ENCODE peak calls at places on chromosomes 6 and 20, in five cellular contexts. One of them, this sample, is unnamed. For H3K27me3, the result is how much of the 10 kb centered on the place peaks cover.

GRCh38 chr6:30006170-30007131 is 54.6 kb upstream of the POLR1H start:
- DNase-seq in CD4-positive, alpha-beta memory T cell: peak
- DNase-seq in adrenal gland: peak
- DNase-seq in pancreas: peak
- DNase-seq in PC-3: no peak
- DNase-seq in this sample: peak

GRCh38 chr6:43953256-43953655 is 174.0 kb downstream of the MRPL14 start:
- DNase-seq in CD4-positive, alpha-beta memory T cell: no peak
- DNase-seq in adrenal gland: no peak
- DNase-seq in pancreas: no peak
- DNase-seq in PC-3: no peak
- DNase-seq in this sample: no peak

GRCh38 chr6:141968632-141969031 is 164.1 kb upstream of the GJE1 start:
- DNase-seq in CD4-positive, alpha-beta memory T cell: no peak
- DNase-seq in adrenal gland: no peak
- DNase-seq in pancreas: no peak
- DNase-seq in PC-3: no peak
- DNase-seq in this sample: no peak

GRCh38 chr6:52306972-52307849 is 22.7 kb upstream of the MCM3 start:
- DNase-seq in CD4-positive, alpha-beta memory T cell: no peak
- DNase-seq in adrenal gland: no peak
- DNase-seq in pancreas: no peak
- DNase-seq in PC-3: no peak
- DNase-seq in this sample: no peak

GRCh38 chr6:18506387-18507017 is 119.4 kb downstream of the RNF144B start:
- DNase-seq in CD4-positive, alpha-beta memory T cell: no peak
- DNase-seq in adrenal gland: no peak
- DNase-seq in pancreas: no peak
- DNase-seq in PC-3: peak
- DNase-seq in this sample: no peak

GRCh38 chr6:43361269-43361668 is 8.2 kb downstream of the ZNF318 start:
- DNase-seq in CD4-positive, alpha-beta memory T cell: no peak
- DNase-seq in adrenal gland: no peak
- DNase-seq in pancreas: no peak
- DNase-seq in PC-3: no peak
- DNase-seq in this sample: no peak

GRCh38 chr20:54350415-54350814 is 125.0 kb upstream of the DOK5 start:
- DNase-seq in CD4-positive, alpha-beta memory T cell: no peak
- DNase-seq in adrenal gland: no peak
- DNase-seq in pancreas: no peak
- DNase-seq in PC-3: no peak
- DNase-seq in this sample: no peak

GRCh38 chr6:3561745-3562144 is 104.9 kb upstream of the SLC22A23 start:
- DNase-seq in CD4-positive, alpha-beta memory T cell: no peak
- DNase-seq in adrenal gland: no peak
- DNase-seq in pancreas: no peak
- DNase-seq in PC-3: no peak
- DNase-seq in this sample: no peak

GRCh38 chr6:6001443-6001842 is 5.3 kb downstream of the NRN1 start:
- DNase-seq in CD4-positive, alpha-beta memory T cell: no peak
- DNase-seq in adrenal gland: no peak
- DNase-seq in pancreas: no peak
- DNase-seq in PC-3: no peak
- DNase-seq in this sample: no peak

GRCh38 chr20:31603822-31604566 is 1.1 kb upstream of the ID1 start:
- DNase-seq in CD4-positive, alpha-beta memory T cell: peak
- DNase-seq in adrenal gland: peak
- DNase-seq in pancreas: peak
- DNase-seq in PC-3: peak
- DNase-seq in this sample: peak

GRCh38 chr20:38590682-38591483 is 9.9 kb downstream of the ADIG start:
- DNase-seq in CD4-positive, alpha-beta memory T cell: no peak
- DNase-seq in adrenal gland: no peak
- DNase-seq in pancreas: no peak
- DNase-seq in PC-3: no peak
- DNase-seq in this sample: no peak

GRCh38 chr6:71727632-71728294 is 158.6 kb upstream of the RIMS1 start:
- DNase-seq in CD4-positive, alpha-beta memory T cell: no peak
- DNase-seq in adrenal gland: no peak
- DNase-seq in pancreas: no peak
- DNase-seq in PC-3: no peak
- DNase-seq in this sample: no peak

GRCh38 chr6:11711644-11711993 is 67.0 kb downstream of the ADTRP start:
- DNase-seq in CD4-positive, alpha-beta memory T cell: no peak
- DNase-seq in adrenal gland: no peak
- DNase-seq in pancreas: no peak
- DNase-seq in PC-3: no peak
- DNase-seq in this sample: peak

GRCh38 chr20:34713194-34713943 is 9.2 kb downstream of the TP53INP2 start:
- DNase-seq in CD4-positive, alpha-beta memory T cell: no peak
- DNase-seq in adrenal gland: peak
- DNase-seq in pancreas: no peak
- DNase-seq in PC-3: peak
- DNase-seq in this sample: no peak

GRCh38 chr20:47456952-47457724 is 44.5 kb upstream of the NCOA3 start:
- DNase-seq in CD4-positive, alpha-beta memory T cell: no peak
- DNase-seq in adrenal gland: no peak
- DNase-seq in pancreas: no peak
- DNase-seq in PC-3: peak
- DNase-seq in this sample: no peak

GRCh38 chr6:152034631-152035030 is 227.1 kb downstream of the ESR1 start:
- DNase-seq in CD4-positive, alpha-beta memory T cell: no peak
- DNase-seq in adrenal gland: no peak
- DNase-seq in pancreas: no peak
- DNase-seq in PC-3: no peak
- DNase-seq in this sample: no peak

GRCh38 chr20:62501801-62502495 is 26.2 kb upstream of the GATA5 start:
- DNase-seq in CD4-positive, alpha-beta memory T cell: peak
- DNase-seq in adrenal gland: no peak
- DNase-seq in pancreas: no peak
- DNase-seq in PC-3: peak
- DNase-seq in this sample: peak

GRCh38 chr6:93424303-93425064 is 5.1 kb upstream of the EPHA7 start:
- DNase-seq in CD4-positive, alpha-beta memory T cell: no peak
- DNase-seq in adrenal gland: no peak
- DNase-seq in pancreas: no peak
- DNase-seq in PC-3: peak
- DNase-seq in this sample: no peak

GRCh38 chr6:44446626-44447297 is 59.3 kb downstream of the CDC5L start:
- DNase-seq in CD4-positive, alpha-beta memory T cell: no peak
- DNase-seq in adrenal gland: no peak
- DNase-seq in pancreas: no peak
- DNase-seq in PC-3: peak
- DNase-seq in this sample: no peak

GRCh38 chr20:51492167-51493092 is 50.1 kb downstream of the NFATC2 start:
- DNase-seq in CD4-positive, alpha-beta memory T cell: no peak
- DNase-seq in adrenal gland: peak
- DNase-seq in pancreas: peak
- DNase-seq in PC-3: no peak
- DNase-seq in this sample: no peak

GRCh38 chr6:153814136-153814535 is 224.9 kb upstream of the OPRM1 start:
- DNase-seq in CD4-positive, alpha-beta memory T cell: no peak
- DNase-seq in adrenal gland: no peak
- DNase-seq in pancreas: no peak
- DNase-seq in PC-3: no peak
- DNase-seq in this sample: no peak

GRCh38 chr6:41476407-41476806 is 69.8 kb upstream of the FOXP4 start:
- DNase-seq in CD4-positive, alpha-beta memory T cell: no peak
- DNase-seq in adrenal gland: no peak
- DNase-seq in pancreas: no peak
- DNase-seq in PC-3: no peak
- DNase-seq in this sample: no peak

GRCh38 chr6:41475164-41475563 is 71.0 kb upstream of the FOXP4 start:
- DNase-seq in CD4-positive, alpha-beta memory T cell: no peak
- DNase-seq in adrenal gland: no peak
- DNase-seq in pancreas: no peak
- DNase-seq in PC-3: no peak
- DNase-seq in this sample: no peak

GRCh38 chr6:41471064-41471895 is 74.9 kb upstream of the FOXP4 start:
- DNase-seq in CD4-positive, alpha-beta memory T cell: no peak
- DNase-seq in adrenal gland: no peak
- DNase-seq in pancreas: no peak
- DNase-seq in PC-3: no peak
- DNase-seq in this sample: no peak

GRCh38 chr6:41475737-41476357 is 70.3 kb upstream of the FOXP4 start:
- DNase-seq in CD4-positive, alpha-beta memory T cell: no peak
- DNase-seq in adrenal gland: no peak
- DNase-seq in pancreas: no peak
- DNase-seq in PC-3: peak
- DNase-seq in this sample: no peak

DNA sequence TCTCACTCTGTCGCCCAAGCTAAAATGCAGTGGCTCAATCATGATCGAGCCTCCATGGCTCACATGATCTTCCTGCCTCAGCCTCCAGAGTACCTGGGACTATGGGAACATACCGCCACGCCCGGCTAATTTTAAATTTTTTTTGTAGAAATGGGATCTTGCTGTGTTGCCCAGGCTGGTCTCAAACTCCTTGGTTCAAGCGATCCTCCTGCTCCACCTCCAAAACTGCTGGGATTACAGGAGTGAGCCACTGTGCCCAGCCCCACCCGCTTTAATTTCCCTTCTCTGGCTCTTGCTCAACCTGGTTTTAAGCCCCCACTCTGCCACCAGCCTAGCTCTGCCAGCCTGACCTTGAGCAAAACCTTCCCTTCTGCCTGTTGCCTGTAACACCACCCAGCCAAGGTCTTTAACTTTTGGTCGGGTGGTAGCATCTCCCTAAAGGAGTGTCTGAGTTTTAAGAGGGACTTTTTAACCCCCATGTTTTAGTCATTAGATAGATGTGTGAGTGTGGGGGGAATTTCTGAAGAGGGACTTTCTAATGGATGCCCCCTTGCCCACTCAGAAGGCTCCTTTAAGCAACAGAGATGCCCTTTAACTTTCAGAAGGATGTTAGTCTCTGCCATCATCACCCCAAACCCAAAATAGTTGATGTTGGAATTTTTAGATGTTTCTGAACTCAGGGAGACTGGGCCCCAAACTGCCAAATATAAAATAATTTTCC is 71.8 kb upstream of the FOXP4 start:
- DNase-seq in CD4-positive, alpha-beta memory T cell: no peak
- DNase-seq in adrenal gland: no peak
- DNase-seq in pancreas: no peak
- DNase-seq in PC-3: no peak
- DNase-seq in this sample: no peak
- H3K27me3 ChIP-seq in CD4-positive, alpha-beta memory T cell: under half
- H3K27me3 ChIP-seq in adrenal gland: under half
- H3K27me3 ChIP-seq in pancreas: under half
- H3K27me3 ChIP-seq in PC-3: under half
- H3K27me3 ChIP-seq in this sample: under half

GRCh38 chr6:110950443-110950842 is 8.1 kb upstream of the GTF3C6 start:
- DNase-seq in CD4-positive, alpha-beta memory T cell: no peak
- DNase-seq in adrenal gland: no peak
- DNase-seq in pancreas: no peak
- DNase-seq in PC-3: no peak
- DNase-seq in this sample: no peak

GRCh38 chr6:110939429-110939828 is 19.1 kb upstream of the GTF3C6 start:
- DNase-seq in CD4-positive, alpha-beta memory T cell: no peak
- DNase-seq in adrenal gland: no peak
- DNase-seq in pancreas: no peak
- DNase-seq in PC-3: no peak
- DNase-seq in this sample: no peak

GRCh38 chr6:110949679-110950285 is 8.7 kb upstream of the GTF3C6 start:
- DNase-seq in CD4-positive, alpha-beta memory T cell: peak
- DNase-seq in adrenal gland: no peak
- DNase-seq in pancreas: no peak
- DNase-seq in PC-3: peak
- DNase-seq in this sample: peak

GRCh38 chr6:110946498-110946897 is 12.0 kb upstream of the GTF3C6 start:
- DNase-seq in CD4-positive, alpha-beta memory T cell: no peak
- DNase-seq in adrenal gland: no peak
- DNase-seq in pancreas: no peak
- DNase-seq in PC-3: no peak
- DNase-seq in this sample: no peak

DNA sequence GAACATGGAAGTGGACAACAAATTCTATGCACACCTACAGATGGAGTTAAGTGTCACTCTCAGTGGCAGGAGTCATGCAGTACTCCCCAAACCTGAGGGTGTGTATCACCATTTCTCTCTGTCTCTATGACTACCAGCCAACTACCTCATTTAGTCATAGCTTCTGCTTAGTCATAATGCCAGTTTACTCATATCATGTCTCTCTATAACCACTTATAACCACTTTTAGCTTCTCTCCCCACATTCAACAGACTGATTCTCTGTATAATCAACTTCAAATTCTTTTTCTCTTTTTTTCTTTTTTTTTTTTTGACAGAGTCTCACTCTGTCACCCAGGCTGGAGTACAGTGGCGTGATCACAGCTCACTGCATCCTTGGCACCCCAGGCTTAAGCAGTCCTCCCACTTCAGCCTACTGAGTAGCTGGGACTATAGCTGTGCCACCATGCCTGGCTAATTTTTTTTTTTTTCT is 13.8 kb upstream of the GTF3C6 start:
- DNase-seq in CD4-positive, alpha-beta memory T cell: peak
- DNase-seq in adrenal gland: no peak
- DNase-seq in pancreas: no peak
- DNase-seq in PC-3: peak
- DNase-seq in this sample: no peak
- H3K27ac ChIP-seq in CD4-positive, alpha-beta memory T cell: no peak
- H3K27ac ChIP-seq in adrenal gland: no peak
- H3K27ac ChIP-seq in pancreas: no peak
- H3K27ac ChIP-seq in PC-3: peak
- H3K27ac ChIP-seq in this sample: no peak

DNA sequence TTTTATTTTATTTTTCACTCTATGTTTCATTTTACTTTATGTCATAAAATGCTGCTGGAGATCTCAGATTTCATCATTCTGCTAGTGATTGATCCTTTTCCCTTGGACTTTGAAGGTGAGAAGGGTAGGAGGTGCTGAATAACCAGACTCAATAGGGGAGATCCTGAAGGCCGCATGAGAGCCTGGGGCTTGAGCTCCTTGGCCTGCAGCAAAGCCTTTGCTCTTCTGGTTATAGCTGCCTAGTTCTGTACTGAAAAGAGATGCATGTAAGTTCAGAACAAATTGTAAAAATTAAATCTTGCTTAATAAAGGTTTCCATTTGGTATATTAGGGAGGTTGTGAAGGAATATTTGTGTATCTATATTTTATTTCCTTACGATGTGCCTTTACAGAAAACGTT is 430.2 kb downstream of the QKI start:
- DNase-seq in CD4-positive, alpha-beta memory T cell: no peak
- DNase-seq in adrenal gland: no peak
- DNase-seq in pancreas: no peak
- DNase-seq in PC-3: no peak
- DNase-seq in this sample: no peak
- H3K27me3 ChIP-seq in CD4-positive, alpha-beta memory T cell: under half
- H3K27me3 ChIP-seq in adrenal gland: under half
- H3K27me3 ChIP-seq in pancreas: under half
- H3K27me3 ChIP-seq in PC-3: under half
- H3K27me3 ChIP-seq in this sample: under half

DNA sequence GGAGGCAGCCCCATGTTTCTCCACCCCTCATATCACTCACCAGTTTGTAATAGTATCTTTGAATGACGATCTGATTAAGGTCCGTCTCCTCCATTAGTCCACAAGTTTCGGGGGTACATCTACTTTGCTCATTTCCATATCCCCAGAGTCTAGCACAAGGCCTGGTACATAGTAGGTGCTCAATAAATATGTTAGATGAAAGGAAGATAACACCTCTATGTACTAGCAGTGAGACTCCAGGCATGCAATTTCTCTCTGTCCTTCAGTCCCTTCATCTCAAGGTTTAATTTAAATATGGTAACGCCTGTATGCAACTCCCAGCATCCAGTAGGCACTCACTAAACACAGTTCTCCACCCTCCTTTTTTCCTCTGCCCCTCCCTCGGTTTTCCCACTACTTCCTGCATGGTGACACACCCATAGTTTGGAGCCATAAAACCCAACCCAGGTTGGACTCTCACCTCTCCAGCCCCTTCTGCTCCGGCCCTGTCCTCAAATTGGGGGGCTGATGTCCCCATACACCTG is 458 bp upstream of the HNF4A start:
- DNase-seq in CD4-positive, alpha-beta memory T cell: no peak
- DNase-seq in adrenal gland: no peak
- DNase-seq in pancreas: no peak
- DNase-seq in PC-3: no peak
- DNase-seq in this sample: no peak
- H3K27ac ChIP-seq in CD4-positive, alpha-beta memory T cell: no peak
- H3K27ac ChIP-seq in adrenal gland: no peak
- H3K27ac ChIP-seq in pancreas: peak
- H3K27ac ChIP-seq in PC-3: no peak
- H3K27ac ChIP-seq in this sample: no peak